ENCODE peak calls at places on chromosome 14, in four cellular contexts. D, U, C and J are unnamed samples.

GRCh38 chr14:61561144-61561543 is 134.2 kb upstream of the HIF1A start:
- DNase-seq in C (no peak), D (no peak), U (no peak), J (no peak)

GRCh38 chr14:52473557-52473956 is 78.7 kb downstream of the TXNDC16 start:
- DNase-seq in U (no peak), C (no peak), D (peak; percentile 14), J (no peak)

GRCh38 chr14:81031488-81031887 is 76.1 kb downstream of the TSHR start:
- DNase-seq in D (no peak), U (no peak), C (no peak), J (no peak)

GRCh38 chr14:34018564-34019244 is 67.8 kb upstream of the EGLN3 start:
- DNase-seq in C (no peak), D (no peak), U (peak; percentile 5), J (no peak)

GRCh38 chr14:66099931-66100330 is 386.2 kb upstream of the CCDC196 start:
- DNase-seq in C (no peak), D (no peak), U (no peak), J (no peak)

GRCh38 chr14:104107101-104107581 is 21.6 kb downstream of the ASPG start:
- DNase-seq in D (no peak), U (no peak), C (no peak), J (no peak)

GRCh38 chr14:75577090-75577489 is 1.3 kb upstream of the FLVCR2 start:
- DNase-seq in D (no peak), C (no peak), U (no peak), J (no peak)

GRCh38 chr14:68630611-68631013 is 162.3 kb downstream of the ZFP36L1 start:
- DNase-seq in D (no peak), U (no peak), C (no peak), J (no peak)

GRCh38 chr14:54902521-54903420 is at the start of gene GCH1:
- DNase-seq in U (peak; percentile 35), D (no peak), C (peak; percentile 69), J (peak; percentile 53)

GRCh38 chr14:62123959-62124358 is 361.7 kb downstream of the SNAPC1 start:
- DNase-seq in C (no peak), D (no peak), U (no peak), J (no peak)